ENCODE peak calls at places on chromosomes 2 and 18, in four cellular contexts. R is IMR-90, P is H1, N is H9. D is an unnamed sample.

GRCh38 chr2:136356111-136357033 is 238.4 kb upstream of the CXCR4 start:
- DNase-seq in R (no peak), P (no peak), N (no peak), D (no peak)

GRCh38 chr2:17617508-17617907 is 77.0 kb downstream of the VSNL1 start:
- DNase-seq in R (no peak), P (no peak), N (no peak), D (no peak)

GRCh38 chr2:69693472-69694450 is 48.2 kb upstream of the ANXA4 start:
- DNase-seq in R (no peak), P (no peak), N (no peak), D (no peak)

GRCh38 chr2:25879133-25879730 is 945 bp upstream of the ASXL2 start:
- DNase-seq in R (peak), P (no peak), N (no peak), D (peak)

GRCh38 chr2:38191516-38191915 is 115.6 kb upstream of the CYP1B1 start:
- DNase-seq in R (no peak), P (no peak), N (no peak), D (no peak)

GRCh38 chr2:127675335-127676261 is at the start of gene LIMS2:
- DNase-seq in R (peak), P (peak), N (peak), D (peak)

GRCh38 chr18:48367557-48367956 is 41.6 kb downstream of the ZBTB7C start:
- DNase-seq in R (no peak), P (no peak), N (peak), D (no peak)

GRCh38 chr18:32576296-32576916 is 105.7 kb upstream of the GAREM1 start:
- DNase-seq in R (peak), P (no peak), N (peak), D (peak)

GRCh38 chr2:75641587-75641986 is 5.0 kb upstream of the MRPL19 start:
- DNase-seq in R (peak), P (no peak), N (no peak), D (no peak)

GRCh38 chr2:120306091-120306490 is 39.8 kb upstream of the INHBB start:
- DNase-seq in R (no peak), P (no peak), N (no peak), D (no peak)

GRCh38 chr2:120307482-120307881 is 38.5 kb upstream of the INHBB start:
- DNase-seq in R (no peak), P (no peak), N (no peak), D (no peak)

GRCh38 chr2:120305296-120305695 is 40.6 kb upstream of the INHBB start:
- DNase-seq in R (no peak), P (no peak), N (no peak), D (peak)

GRCh38 chr2:120310136-120310535 is 35.8 kb upstream of the INHBB start:
- DNase-seq in R (no peak), P (no peak), N (no peak), D (peak)

DNA sequence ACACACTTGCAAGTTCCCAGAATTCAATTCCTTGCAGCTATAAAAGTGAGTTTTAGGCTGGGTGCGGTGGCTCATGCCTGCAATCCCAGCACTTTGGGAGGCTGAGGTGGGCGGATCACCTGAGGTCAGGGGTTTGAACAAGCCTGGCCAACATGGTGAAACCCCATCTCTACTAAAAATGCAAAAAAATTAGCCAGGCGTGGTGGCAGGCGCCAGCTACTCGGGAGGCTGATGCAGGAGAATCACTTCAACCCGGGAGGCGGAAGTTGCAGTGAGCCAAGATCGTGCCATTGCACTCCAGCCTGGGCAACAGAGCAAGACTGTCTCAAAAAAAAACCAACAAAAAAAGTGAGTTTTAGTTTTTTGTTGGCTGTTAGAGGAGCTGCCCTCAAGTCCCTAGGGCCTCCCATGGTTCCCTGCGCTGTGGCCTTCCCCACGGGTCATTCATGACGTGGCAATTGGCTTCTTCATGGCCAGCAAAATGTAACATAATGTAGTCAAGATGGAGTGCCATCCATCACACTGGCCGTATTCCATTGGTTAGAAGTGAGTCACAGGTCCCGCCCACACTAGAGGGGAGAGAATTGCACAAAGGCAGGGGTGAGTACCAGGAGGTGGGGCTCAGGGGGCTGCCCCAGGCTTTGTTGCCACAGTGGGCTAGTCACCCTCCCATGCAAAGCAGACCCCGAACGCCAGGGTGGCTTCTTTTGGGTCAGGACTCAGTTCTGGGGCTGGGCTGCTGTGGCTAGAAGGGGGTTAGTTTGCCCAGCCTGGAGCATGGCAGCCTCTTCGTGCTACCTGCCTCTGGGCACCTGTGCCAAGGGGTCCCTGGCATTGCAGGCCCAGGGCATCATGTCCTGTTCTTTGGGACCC is 37.7 kb upstream of the INHBB start:
- DNase-seq in R (no peak), P (no peak), N (no peak), D (no peak)
- H3K56ac ChIP-seq in R (no peak), P (no peak), N (no peak), D (no peak)

DNA sequence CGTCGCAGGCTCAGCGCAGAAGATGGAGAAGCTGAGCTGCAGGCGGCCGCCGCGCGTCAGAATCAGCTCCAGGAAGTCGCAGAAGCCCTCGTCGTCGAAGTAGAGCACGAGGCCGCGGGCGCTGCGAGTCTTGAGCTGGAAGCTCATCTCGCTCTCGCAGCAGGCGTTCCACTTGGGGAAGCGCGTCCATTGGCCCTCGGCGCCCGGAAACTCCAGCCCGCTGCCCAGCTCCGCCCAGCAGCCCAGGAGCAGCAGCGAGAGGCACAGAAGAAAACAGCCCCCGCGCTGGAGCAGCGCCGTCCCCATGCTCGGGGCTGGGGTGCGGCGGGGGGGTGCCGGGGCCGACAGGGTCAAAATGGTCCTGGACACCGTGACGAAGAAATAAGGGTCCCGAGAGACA is 4.0 kb downstream of the NRXN1 start:
- DNase-seq in R (no peak), P (no peak), N (no peak), D (no peak)
- H3K27ac ChIP-seq in R (no peak), P (no peak), N (no peak), D (no peak)

GRCh38 chr2:44906972-44907371 is 34.5 kb upstream of the SIX3 start:
- DNase-seq in R (no peak), P (no peak), N (no peak), D (no peak)
- H3K56ac ChIP-seq in R (no peak), P (no peak), N (no peak), D (no peak)

GRCh38 chr2:28395334-28396061 is 2.8 kb downstream of the FOSL2 start:
- DNase-seq in R (peak), P (no peak), N (no peak), D (no peak)

GRCh38 chr2:28398101-28398834 is 5.6 kb downstream of the FOSL2 start:
- DNase-seq in R (peak), P (no peak), N (no peak), D (no peak)

GRCh38 chr2:28394997-28395333 is 2.3 kb downstream of the FOSL2 start:
- DNase-seq in R (no peak), P (no peak), N (no peak), D (no peak)

GRCh38 chr2:28399289-28399688 is 6.6 kb downstream of the FOSL2 start:
- DNase-seq in R (no peak), P (no peak), N (no peak), D (no peak)

DNA sequence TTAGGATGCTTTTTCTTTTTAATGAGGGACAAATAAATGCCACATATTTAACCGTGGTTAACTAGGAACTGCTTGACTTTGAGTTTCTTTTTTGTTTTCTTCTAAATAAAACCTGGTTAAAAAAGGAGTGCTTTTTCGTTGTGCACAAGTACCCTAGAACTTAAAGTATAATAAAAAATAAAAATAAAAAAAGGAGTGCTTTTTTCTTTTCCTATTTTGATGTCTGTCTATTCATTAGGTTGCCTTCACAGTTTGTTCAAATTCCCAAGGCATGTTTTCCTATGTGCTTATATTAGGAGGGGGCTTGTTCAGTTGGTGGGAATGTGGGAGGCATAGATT is 4.4 kb downstream of the FOSL2 start:
- DNase-seq in R (no peak), P (no peak), N (no peak), D (no peak)
- H3K27ac ChIP-seq in R (peak), P (no peak), N (no peak), D (no peak)

DNA sequence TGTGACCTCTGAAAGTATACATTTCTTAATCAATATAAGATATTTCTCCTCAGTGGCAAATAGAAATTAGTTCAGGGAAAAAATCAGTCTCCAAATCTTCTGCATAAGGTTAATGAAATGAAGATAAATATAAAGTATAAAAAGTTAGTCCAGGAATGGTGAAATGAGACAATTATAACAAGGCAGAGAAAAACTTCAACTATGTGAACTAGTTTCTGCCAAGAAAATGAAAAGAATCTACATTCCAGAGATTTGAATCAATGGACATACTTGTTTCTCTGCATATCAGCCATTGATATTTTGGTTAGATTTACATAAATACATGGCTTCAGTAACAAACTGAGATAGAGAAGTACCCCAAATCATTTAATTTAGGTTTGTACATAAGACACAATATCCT is 249.0 kb downstream of the EXOC6B start:
- DNase-seq in R (peak), P (no peak), N (no peak), D (no peak)
- H3K56ac ChIP-seq in R (no peak), P (no peak), N (no peak), D (no peak)

DNA sequence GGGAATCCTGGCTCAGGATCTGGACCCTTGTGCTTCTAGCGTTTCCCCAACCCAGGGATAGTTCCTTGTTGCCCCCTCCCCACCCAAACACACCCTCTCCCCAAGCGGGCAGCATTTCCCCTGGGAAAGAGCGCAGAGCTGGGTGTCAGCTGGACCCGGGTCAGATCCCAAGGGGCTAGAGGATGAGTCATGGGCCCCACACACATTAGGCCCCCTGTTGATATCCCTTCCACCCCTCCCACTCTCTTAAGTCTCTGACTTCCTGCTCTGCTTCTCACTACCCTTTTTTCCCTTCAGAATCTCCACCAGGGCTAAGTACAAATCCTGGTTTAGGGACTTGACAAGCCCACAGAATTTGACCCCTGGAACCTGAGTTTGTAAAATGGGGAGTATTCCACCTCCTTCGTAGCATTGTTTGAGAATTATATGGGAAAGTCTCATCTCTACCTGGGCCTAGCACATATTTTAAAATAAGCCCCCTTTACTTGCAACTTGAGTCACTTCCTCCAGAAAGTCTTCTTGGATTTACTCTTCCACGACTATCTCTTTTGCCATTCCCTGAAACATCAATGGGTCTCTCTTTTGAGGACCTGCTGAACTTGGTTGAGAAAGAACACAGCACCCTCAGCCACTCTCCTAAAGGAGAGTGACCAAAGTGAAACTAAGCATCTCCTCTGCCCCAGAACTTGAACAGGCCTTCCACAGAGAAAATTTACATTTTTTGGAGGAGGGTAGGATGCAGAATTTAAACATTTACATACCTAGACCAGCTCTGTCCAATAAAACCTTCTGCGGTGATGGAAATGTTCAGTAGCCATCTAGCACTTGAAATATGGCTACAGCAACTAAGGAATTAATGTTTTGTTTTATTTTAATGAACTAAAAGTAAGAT is 4.7 kb downstream of the RTKN start:
- DNase-seq in R (no peak), P (no peak), N (peak), D (peak)
- H3K27ac ChIP-seq in R (no peak), P (no peak), N (no peak), D (no peak)

GRCh38 chr2:237629739-237630138 is 2.4 kb downstream of the LRRFIP1 start:
- DNase-seq in R (peak), P (no peak), N (no peak), D (no peak)

GRCh38 chr2:237629188-237629534 is 1.8 kb downstream of the LRRFIP1 start:
- DNase-seq in R (peak), P (no peak), N (no peak), D (no peak)

GRCh38 chr2:237631029-237631785 is 3.8 kb downstream of the LRRFIP1 start:
- DNase-seq in R (no peak), P (no peak), N (no peak), D (no peak)

GRCh38 chr2:237631801-237632585 is 4.6 kb downstream of the LRRFIP1 start:
- DNase-seq in R (no peak), P (no peak), N (no peak), D (no peak)

GRCh38 chr2:237630216-237631000 is 3.0 kb downstream of the LRRFIP1 start:
- DNase-seq in R (no peak), P (no peak), N (peak), D (no peak)
- H3K56ac ChIP-seq in R (no peak), P (no peak), N (no peak), D (no peak)

D was measured in mesendoderm.